ENCODE peak calls at places on chromosomes 16 and 17, in seven cellular contexts. K, D, C, E, V, F and J are unnamed samples. For H3K4me1, the result is how much of the 10 kb centered on the place peaks cover.

GRCh38 chr17:64313577-64313976 is 50.5 kb upstream of the TEX2 start:
- DNase-seq in K (no peak), D (no peak), C (no peak), E (no peak), V (no peak), F (no peak), J (no peak)

GRCh38 chr16:21242756-21243155 is 9.3 kb downstream of the ANKS4B start:
- DNase-seq in K (no peak), D (no peak), C (no peak), E (no peak), V (no peak), F (no peak), J (no peak)

GRCh38 chr16:57235128-57236092 is 9.6 kb upstream of the ARL2BP start:
- DNase-seq in K (no peak), D (no peak), C (no peak), E (no peak), V (no peak), F (no peak), J (no peak)

GRCh38 chr17:49029841-49030240 is 32.7 kb downstream of the IGF2BP1 start:
- DNase-seq in K (no peak), D (no peak), C (no peak), E (no peak), V (no peak), F (no peak), J (no peak)

GRCh38 chr16:10752843-10753523 is 9.3 kb downstream of the NUBP1 start:
- DNase-seq in K (no peak), D (no peak), C (peak), E (peak), V (no peak), F (peak), J (no peak)

GRCh38 chr17:30234954-30235353 is 543 bp downstream of the SLC6A4 start:
- DNase-seq in K (no peak), D (no peak), C (no peak), E (no peak), V (no peak), F (no peak), J (no peak)

GRCh38 chr16:74449470-74449869 is 28.2 kb upstream of the CLEC18B start:
- DNase-seq in K (peak), D (peak), C (peak), E (no peak), V (peak), F (no peak), J (peak)

GRCh38 chr16:10877472-10877946 is 507 bp downstream of the CIITA start:
- DNase-seq in K (no peak), D (no peak), C (no peak), E (no peak), V (no peak), F (no peak), J (no peak)

GRCh38 chr17:59617141-59617757 is 2.4 kb upstream of the CLTC start:
- DNase-seq in K (no peak), D (no peak), C (no peak), E (no peak), V (no peak), F (no peak), J (no peak)

GRCh38 chr16:1123525-1124230 is 27.6 kb upstream of the C1QTNF8 start:
- DNase-seq in K (no peak), D (no peak), C (no peak), E (no peak), V (no peak), F (no peak), J (no peak)

GRCh38 chr17:63830904-63831491 is 3.5 kb upstream of the FTSJ3 start:
- DNase-seq in K (no peak), D (no peak), C (no peak), E (no peak), V (no peak), F (no peak), J (no peak)

GRCh38 chr16:84566580-84567244 is 51.2 kb downstream of the COTL1 start:
- DNase-seq in K (no peak), D (no peak), C (no peak), E (no peak), V (no peak), F (no peak), J (no peak)

GRCh38 chr17:12113156-12113555 is 92.5 kb downstream of the MAP2K4 start:
- DNase-seq in K (no peak), D (no peak), C (no peak), E (no peak), V (no peak), F (no peak), J (no peak)

GRCh38 chr16:366476-366875 is 3.9 kb downstream of the MRPL28 start:
- DNase-seq in K (no peak), D (no peak), C (no peak), E (no peak), V (no peak), F (no peak), J (no peak)

GRCh38 chr16:27230562-27230991 is 27.3 kb downstream of the KDM8 start:
- DNase-seq in K (no peak), D (no peak), C (no peak), E (peak), V (peak), F (no peak), J (no peak)

GRCh38 chr16:67213197-67214019 is 13.5 kb upstream of the TMEM208 start:
- DNase-seq in K (no peak), D (no peak), C (no peak), E (peak), V (no peak), F (no peak), J (no peak)

GRCh38 chr17:14321476-14321949 is 20.6 kb downstream of the HS3ST3B1 start:
- DNase-seq in K (no peak), D (no peak), C (no peak), E (no peak), V (no peak), F (no peak), J (no peak)

GRCh38 chr17:82962163-82962720 is 117.2 kb upstream of the METRNL start:
- DNase-seq in K (no peak), D (no peak), C (no peak), E (peak), V (peak), F (peak), J (no peak)

GRCh38 chr16:79871906-79872305 is 271.4 kb upstream of the MAF start:
- DNase-seq in K (no peak), D (no peak), C (no peak), E (no peak), V (no peak), F (no peak), J (no peak)

GRCh38 chr16:76897816-76898215 is 293.2 kb upstream of the MON1B start:
- DNase-seq in K (no peak), D (no peak), C (no peak), E (no peak), V (no peak), F (no peak), J (no peak)

GRCh38 chr16:81081007-81081406 is 4.0 kb upstream of the C16orf46 start:
- DNase-seq in K (no peak), D (no peak), C (no peak), E (no peak), V (no peak), F (no peak), J (no peak)

GRCh38 chr17:28686296-28686695 is 24.3 kb downstream of the SUPT6H start:
- DNase-seq in K (no peak), D (no peak), C (peak), E (no peak), V (no peak), F (no peak), J (no peak)

DNA sequence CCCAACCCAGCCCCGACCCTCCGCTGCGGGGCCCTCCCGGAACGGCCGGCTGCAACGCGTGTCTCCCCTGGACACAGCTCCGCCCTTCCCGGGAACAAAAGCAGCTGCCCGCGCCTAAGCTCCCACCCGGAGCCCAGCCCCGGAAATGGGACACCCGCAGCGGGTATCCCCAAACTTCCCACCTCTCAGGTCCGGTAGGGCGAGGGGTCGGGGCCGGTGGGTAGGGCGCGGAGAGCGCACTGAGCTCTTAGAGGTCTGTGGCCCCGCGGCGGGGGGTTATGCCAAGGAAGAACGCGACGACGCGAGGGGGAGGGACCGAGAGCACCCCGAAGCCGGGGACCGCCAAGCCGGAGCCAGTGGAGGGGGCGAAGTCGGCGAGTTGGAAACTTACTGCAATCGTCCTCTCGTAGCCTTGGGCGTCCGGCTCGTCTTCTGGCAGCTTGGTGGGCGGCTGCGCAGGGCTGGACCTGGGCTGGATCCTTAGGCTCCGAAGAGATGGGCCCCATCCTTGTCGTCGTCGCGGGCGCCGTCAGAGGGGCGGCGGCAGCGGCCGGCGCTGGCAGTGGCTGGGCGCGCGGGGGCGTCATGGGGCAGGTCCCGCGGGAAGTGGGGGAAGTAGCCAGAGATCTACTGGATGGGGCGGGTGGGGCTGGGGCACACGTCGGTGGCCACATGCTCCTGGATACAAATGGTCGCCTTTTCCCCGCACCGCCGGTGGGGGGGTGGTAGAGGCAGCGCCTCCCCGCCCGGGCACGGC is 6.9 kb downstream of the USP6 start:
- DNase-seq in K (no peak), D (no peak), C (no peak), E (peak), V (peak), F (peak), J (peak)
- TF ChIP-seq CTCF in K (no peak), D (no peak), C (no peak), E (no peak), V (no peak), F (no peak), J (no peak)

DNA sequence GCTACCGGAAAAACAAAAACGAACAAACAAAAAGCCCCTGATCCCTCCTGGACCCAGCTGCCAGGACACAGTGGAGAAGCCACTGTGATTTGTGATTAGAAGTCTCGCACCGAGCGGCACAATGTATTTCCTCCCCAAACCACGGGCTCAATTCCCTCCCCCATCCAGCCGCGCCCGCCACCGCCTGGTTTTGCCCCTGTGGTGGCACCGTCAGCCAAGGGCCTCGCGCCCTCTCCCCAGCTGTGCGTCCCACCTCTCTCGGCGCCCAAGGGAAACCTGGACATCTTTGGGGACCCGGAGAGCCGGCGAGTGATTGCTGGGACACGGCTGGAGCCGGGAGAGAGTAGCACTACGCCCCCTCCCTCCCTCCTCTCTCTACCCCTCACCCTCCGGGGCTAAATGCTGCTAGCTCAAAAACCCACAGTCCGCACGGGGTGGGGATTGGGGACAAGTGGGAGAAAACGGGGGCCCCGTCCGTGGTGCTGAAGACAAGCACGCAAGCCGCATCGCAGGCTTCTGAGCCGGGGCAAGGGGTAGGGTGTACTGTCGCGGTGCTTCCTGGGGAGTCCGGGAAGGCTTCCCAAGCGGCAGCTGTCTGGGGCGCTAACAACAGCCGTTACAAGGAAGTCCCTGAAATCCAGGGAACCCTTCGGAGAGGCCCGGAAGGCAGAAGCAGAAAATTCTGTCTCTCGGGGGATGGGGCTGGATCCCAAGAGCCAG is 1.5 kb downstream of the CBLN1 start:
- DNase-seq in K (no peak), D (no peak), C (no peak), E (no peak), V (no peak), F (no peak), J (no peak)
- TF ChIP-seq POLR2A in K (no peak), D (no peak), C (no peak), E (no peak), V (no peak), F (no peak), J (no peak)

GRCh38 chr16:88774544-88775393 is 10.3 kb downstream of the PIEZO1 start:
- DNase-seq in K (no peak), D (no peak), C (no peak), E (no peak), V (no peak), F (no peak), J (no peak)

GRCh38 chr16:88770459-88771293 is 14.3 kb downstream of the PIEZO1 start:
- DNase-seq in K (peak), D (peak), C (peak), E (peak), V (peak), F (no peak), J (peak)

GRCh38 chr16:88773812-88774291 is 11.2 kb downstream of the PIEZO1 start:
- DNase-seq in K (no peak), D (no peak), C (peak), E (peak), V (no peak), F (peak), J (no peak)

GRCh38 chr16:88771294-88771772 is 13.7 kb downstream of the PIEZO1 start:
- DNase-seq in K (no peak), D (no peak), C (no peak), E (no peak), V (no peak), F (no peak), J (no peak)

GRCh38 chr16:88772871-88773811 is 11.9 kb downstream of the PIEZO1 start:
- DNase-seq in K (no peak), D (no peak), C (peak), E (no peak), V (no peak), F (peak), J (no peak)
- H3K4me1 ChIP-seq in K (half or more), D (half or more), C (half or more), E (half or more), V (half or more), F (under half), J (half or more)

DNA sequence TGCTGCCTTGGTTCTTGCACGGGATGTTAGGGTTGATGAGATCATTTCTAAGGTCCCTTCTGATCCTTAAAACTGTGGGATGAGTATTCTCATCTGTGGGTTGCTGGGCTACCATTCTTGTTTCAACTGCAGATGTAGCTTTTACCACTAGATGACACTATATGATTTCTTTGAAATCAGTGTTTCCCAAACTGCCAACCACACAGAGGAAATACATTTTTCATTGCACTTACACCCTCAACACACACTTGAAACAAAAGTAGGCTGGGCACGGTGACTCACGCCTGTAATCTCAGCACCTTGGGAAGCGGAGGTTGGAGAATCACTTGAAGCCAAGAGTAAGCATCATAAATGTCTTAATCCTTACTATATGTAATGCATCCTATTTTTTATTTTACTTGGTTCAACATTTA is 15.3 kb downstream of the LCMT1 start:
- DNase-seq in K (no peak), D (peak), C (no peak), E (no peak), V (no peak), F (no peak), J (peak)
- TF ChIP-seq CTCF in K (peak), D (peak), C (peak), E (peak), V (peak), F (no peak), J (peak)

GRCh38 chr17:1398900-1399299 is 1.1 kb downstream of the YWHAE start:
- DNase-seq in K (no peak), D (peak), C (no peak), E (no peak), V (no peak), F (no peak), J (no peak)

GRCh38 chr17:1402268-1402598 is 2.2 kb upstream of the YWHAE start:
- DNase-seq in K (no peak), D (no peak), C (no peak), E (no peak), V (no peak), F (no peak), J (no peak)

GRCh38 chr17:1398028-1398427 is 2.0 kb downstream of the YWHAE start:
- DNase-seq in K (no peak), D (no peak), C (no peak), E (no peak), V (no peak), F (peak), J (no peak)

GRCh38 chr17:1399366-1399678 is 700 bp downstream of the YWHAE start:
- DNase-seq in K (no peak), D (no peak), C (no peak), E (peak), V (no peak), F (no peak), J (no peak)

DNA sequence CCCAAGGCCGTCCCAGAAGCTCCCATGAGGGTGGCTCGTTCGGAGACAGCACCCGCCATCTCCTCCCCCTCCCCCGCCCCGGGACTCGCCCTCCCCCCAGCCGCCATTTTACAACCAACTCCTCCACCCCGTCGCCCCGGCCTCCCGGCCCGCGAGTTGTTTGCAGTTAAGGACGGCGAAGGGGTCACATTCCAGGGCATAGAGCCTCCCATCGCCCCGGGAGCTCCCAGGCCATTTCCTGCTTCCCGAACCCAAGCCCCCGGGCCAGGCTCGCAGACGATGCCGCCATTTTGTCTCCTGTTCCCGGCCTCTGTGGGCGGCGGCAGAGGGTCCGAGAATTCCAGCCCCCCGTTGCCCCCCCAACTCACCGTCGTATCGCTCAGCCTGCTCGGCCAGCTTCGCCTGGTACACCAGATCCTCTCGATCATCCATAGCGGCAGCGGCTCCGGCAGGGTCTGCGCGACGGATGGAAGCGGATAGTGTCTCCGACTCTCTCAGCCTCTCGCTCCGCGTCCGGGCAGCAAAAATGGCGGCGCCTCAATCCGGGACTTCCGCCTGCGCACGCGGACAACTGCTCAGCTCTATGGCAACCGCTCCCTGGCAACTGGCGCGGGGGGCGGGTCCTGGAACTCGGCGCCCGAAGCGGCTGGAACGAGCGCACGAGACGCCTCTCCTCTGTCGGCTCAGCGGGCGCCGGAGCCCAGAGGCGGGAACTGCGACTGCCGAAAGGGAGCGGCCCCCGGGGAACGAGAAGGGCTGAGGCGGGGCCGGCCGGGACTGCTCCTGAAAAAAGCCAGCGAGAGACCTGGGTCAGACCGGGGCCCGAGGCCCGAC is at the start of gene YWHAE:
- DNase-seq in K (peak), D (peak), C (peak), E (peak), V (peak), F (peak), J (peak)
- TF ChIP-seq POLR2A in K (peak), D (peak), C (no peak), E (no peak), V (peak), F (peak), J (peak)

GRCh38 chr17:81404557-81405165 is 9.4 kb downstream of the BAHCC1 start:
- DNase-seq in K (no peak), D (no peak), C (no peak), E (no peak), V (peak), F (no peak), J (no peak)
- H3K4me1 ChIP-seq in K (under half), D (under half), C (under half), E (half or more), V (half or more), F (under half), J (under half)